ENCODE peak calls at places on chromosomes 3 and 15, in eight cellular contexts. B, N, S, D, W, L, M and I are unnamed samples. For H3K9me3, the result is how much of the 10 kb centered on the place peaks cover.

GRCh38 chr3:167184511-167184910 is 195.6 kb downstream of the ZBBX start:
- DNase-seq in M (no peak), D (no peak), N (no peak), S (no peak), W (no peak), L (no peak), B (no peak), I (no peak)

GRCh38 chr15:67925182-67925581 is 85.3 kb upstream of the RNU6-1 start:
- DNase-seq in L (no peak), N (no peak), M (no peak), W (no peak), B (no peak), S (no peak), D (no peak), I (no peak)

GRCh38 chr3:160413613-160414248 is 14.3 kb downstream of the SMC4 start:
- DNase-seq in M (peak), N (peak), S (peak), B (peak), L (peak), D (peak), W (no peak), I (no peak)

GRCh38 chr3:12956316-12956660 is 114.9 kb upstream of the RPL32 start:
- DNase-seq in D (no peak), W (no peak), M (peak), N (no peak), S (no peak), L (no peak), B (no peak), I (no peak)

GRCh38 chr15:101019351-101019750 is 100.2 kb downstream of the LRRK1 start:
- DNase-seq in L (no peak), S (no peak), B (peak), D (peak), W (peak), N (no peak), M (no peak), I (no peak)

GRCh38 chr15:59611277-59612260 is at the start of gene GCNT3:
- DNase-seq in D (no peak), W (no peak), L (peak), N (no peak), S (peak), B (no peak), M (no peak), I (no peak)

GRCh38 chr3:120693439-120694172 is 11.6 kb upstream of the HGD start:
- DNase-seq in W (no peak), B (no peak), M (no peak), D (no peak), S (peak), N (no peak), L (peak), I (no peak)

GRCh38 chr3:128870327-128870726 is 9.1 kb upstream of the ACAD9 start:
- DNase-seq in N (no peak), S (no peak), B (no peak), L (no peak), W (no peak), M (no peak), D (no peak), I (no peak)

GRCh38 chr15:90593469-90594158 is 63.9 kb downstream of the CRTC3 start:
- DNase-seq in S (no peak), N (no peak), D (peak), M (peak), W (no peak), L (no peak), B (no peak), I (no peak)

GRCh38 chr15:79433610-79434009 is 1.5 kb downstream of the MINAR1 start:
- DNase-seq in M (no peak), W (peak), S (no peak), D (no peak), N (no peak), L (no peak), B (no peak), I (no peak)

GRCh38 chr3:74353039-74353438 is 261.4 kb downstream of the CNTN3 start:
- DNase-seq in D (no peak), S (peak), N (no peak), L (no peak), M (no peak), W (no peak), B (no peak), I (no peak)

GRCh38 chr15:99707481-99708270 is 25.6 kb downstream of the LYSMD4 start:
- DNase-seq in B (no peak), D (no peak), S (peak), W (no peak), N (no peak), L (peak), M (no peak), I (no peak)

GRCh38 chr3:20462226-20462625 is 276.2 kb upstream of the SGO1 start:
- DNase-seq in B (no peak), L (no peak), D (no peak), N (no peak), S (no peak), M (no peak), W (no peak), I (no peak)

GRCh38 chr3:33075996-33076395 is 20.9 kb downstream of the GLB1 start:
- DNase-seq in B (no peak), D (no peak), L (no peak), W (no peak), S (peak), M (no peak), N (no peak), I (no peak)

GRCh38 chr15:47374222-47374621 is 343.1 kb upstream of the SEMA6D start:
- DNase-seq in S (peak), L (peak), M (no peak), D (no peak), N (no peak), W (no peak), B (no peak), I (no peak)

GRCh38 chr3:141796436-141797166 is 33.4 kb downstream of the GRK7 start:
- DNase-seq in D (no peak), M (no peak), W (no peak), L (peak), N (no peak), B (no peak), S (no peak), I (peak)

GRCh38 chr3:136734382-136735070 is 17.7 kb downstream of the STAG1 start:
- DNase-seq in N (no peak), W (no peak), S (no peak), M (no peak), L (peak), D (no peak), B (no peak), I (no peak)

GRCh38 chr3:126339466-126339865 is 17.7 kb downstream of the KLF15 start:
- DNase-seq in S (no peak), W (no peak), B (no peak), D (no peak), M (no peak), N (no peak), L (no peak), I (peak)

GRCh38 chr3:23865595-23866396 is 51.0 kb downstream of the NKIRAS1 start:
- DNase-seq in L (peak), B (no peak), N (no peak), W (no peak), D (peak), M (no peak), S (peak), I (no peak)

GRCh38 chr3:97872209-97873042 is 50.6 kb downstream of the CRYBG3 start:
- DNase-seq in L (peak), M (no peak), N (no peak), B (peak), S (peak), D (no peak), W (no peak), I (no peak)

DNA sequence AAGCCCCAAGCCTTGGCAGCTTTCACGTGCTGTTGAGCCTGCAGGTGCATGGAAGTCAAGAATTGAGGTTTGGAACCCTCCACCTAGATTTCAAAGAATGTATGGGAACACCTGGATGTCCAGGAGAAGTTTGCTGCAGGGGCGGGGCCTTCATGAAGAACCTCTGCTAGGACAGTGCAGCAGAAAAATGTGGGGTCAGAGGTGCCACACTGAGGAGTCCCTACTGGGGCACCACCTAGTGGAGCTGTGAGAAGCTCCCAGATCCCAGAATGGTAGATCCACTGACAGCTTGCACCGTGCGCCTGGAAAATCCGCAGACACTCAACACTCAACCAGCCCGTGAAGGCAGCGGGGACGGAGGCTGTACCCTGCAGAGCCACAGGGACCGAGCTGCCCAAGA is 201.6 kb downstream of the OCA2 start:
- DNase-seq in W (no peak), B (no peak), D (no peak), N (no peak), L (no peak), S (no peak), M (peak), I (no peak)
- H3K9me3 ChIP-seq in W (under half), B (under half), D (under half), N (under half), L (under half), S (under half), M (under half), I (under half)

GRCh38 chr3:26102376-26103110 is 312.7 kb downstream of the OXSM start:
- DNase-seq in N (no peak), S (no peak), M (no peak), L (no peak), D (no peak), B (no peak), W (no peak), I (no peak)

GRCh38 chr3:26104856-26105255 is 315.0 kb downstream of the OXSM start:
- DNase-seq in S (no peak), L (no peak), W (no peak), B (no peak), D (peak), N (no peak), M (no peak), I (no peak)

GRCh38 chr3:26100176-26100575 is 310.3 kb downstream of the OXSM start:
- DNase-seq in N (no peak), W (no peak), M (no peak), B (no peak), S (no peak), L (no peak), D (no peak), I (no peak)

GRCh38 chr3:26099692-26100091 is 309.8 kb downstream of the OXSM start:
- DNase-seq in L (no peak), W (no peak), D (peak), M (no peak), N (no peak), S (peak), B (no peak), I (no peak)
- H3K9me3 ChIP-seq in L (under half), W (under half), D (under half), M (under half), N (under half), S (under half), B (under half), I (under half)

GRCh38 chr3:43014990-43015389 is 35.9 kb downstream of the GASK1A start:
- DNase-seq in N (no peak), S (no peak), M (no peak), L (no peak), B (no peak), W (no peak), D (no peak), I (no peak)

GRCh38 chr3:43017038-43017437 is 37.9 kb downstream of the GASK1A start:
- DNase-seq in M (no peak), S (no peak), W (no peak), B (no peak), L (no peak), D (no peak), N (no peak), I (no peak)

GRCh38 chr3:43016513-43016865 is 37.4 kb downstream of the GASK1A start:
- DNase-seq in W (no peak), N (no peak), M (no peak), L (no peak), B (no peak), S (no peak), D (no peak), I (no peak)

GRCh38 chr3:43014216-43014615 is 35.1 kb downstream of the GASK1A start:
- DNase-seq in W (no peak), M (no peak), N (no peak), L (no peak), B (no peak), D (no peak), S (no peak), I (no peak)

GRCh38 chr3:43015572-43016512 is 36.7 kb downstream of the GASK1A start:
- DNase-seq in W (no peak), M (no peak), N (no peak), S (no peak), B (no peak), D (no peak), L (no peak), I (no peak)
- H3K9me3 ChIP-seq in W (under half), M (under half), N (under half), S (under half), B (under half), D (under half), L (under half), I (under half)

GRCh38 chr15:73555080-73555479 is 78.1 kb downstream of the NPTN start:
- DNase-seq in B (no peak), M (no peak), S (no peak), L (no peak), N (no peak), D (no peak), W (no peak), I (no peak)

GRCh38 chr15:73550190-73550589 is 83.0 kb downstream of the NPTN start:
- DNase-seq in B (no peak), N (no peak), D (no peak), M (no peak), S (no peak), W (no peak), L (no peak), I (no peak)
- H3K9me3 ChIP-seq in B (under half), N (under half), D (under half), M (under half), S (under half), W (under half), L (under half), I (under half)

DNA sequence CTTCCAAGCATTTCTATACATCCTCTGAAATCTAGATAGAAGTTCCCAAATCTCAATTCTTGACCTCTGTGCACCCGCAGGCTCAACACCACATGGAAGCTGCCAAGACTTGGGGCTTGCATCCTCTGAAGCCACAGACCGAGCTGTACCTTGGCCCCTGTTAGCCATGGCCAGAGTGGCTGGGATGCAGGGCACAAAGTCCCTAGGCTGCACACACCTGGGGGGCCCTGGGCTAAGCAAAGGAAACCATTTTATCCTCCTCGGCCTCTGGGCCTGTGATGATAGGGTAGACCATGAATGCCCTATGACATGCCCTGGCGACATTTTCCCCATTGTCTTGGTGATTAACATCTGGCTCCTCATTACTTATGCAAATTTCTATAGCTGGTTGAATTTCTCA is 97.1 kb upstream of the CCDC39 start:
- DNase-seq in B (no peak), M (no peak), N (no peak), L (no peak), D (no peak), S (no peak), W (no peak), I (no peak)
- H3K9me3 ChIP-seq in B (under half), M (under half), N (under half), L (under half), D (half or more), S (under half), W (under half), I (under half)

GRCh38 chr15:21262851-21263400 is 177.4 kb downstream of the POTEB3 start:
- DNase-seq in W (no peak), B (no peak), N (no peak), S (no peak), M (no peak), L (no peak), D (no peak), I (no peak)
- H3K9me3 ChIP-seq in W (under half), B (under half), N (under half), S (under half), M (under half), L (under half), D (under half), I (under half)

DNA sequence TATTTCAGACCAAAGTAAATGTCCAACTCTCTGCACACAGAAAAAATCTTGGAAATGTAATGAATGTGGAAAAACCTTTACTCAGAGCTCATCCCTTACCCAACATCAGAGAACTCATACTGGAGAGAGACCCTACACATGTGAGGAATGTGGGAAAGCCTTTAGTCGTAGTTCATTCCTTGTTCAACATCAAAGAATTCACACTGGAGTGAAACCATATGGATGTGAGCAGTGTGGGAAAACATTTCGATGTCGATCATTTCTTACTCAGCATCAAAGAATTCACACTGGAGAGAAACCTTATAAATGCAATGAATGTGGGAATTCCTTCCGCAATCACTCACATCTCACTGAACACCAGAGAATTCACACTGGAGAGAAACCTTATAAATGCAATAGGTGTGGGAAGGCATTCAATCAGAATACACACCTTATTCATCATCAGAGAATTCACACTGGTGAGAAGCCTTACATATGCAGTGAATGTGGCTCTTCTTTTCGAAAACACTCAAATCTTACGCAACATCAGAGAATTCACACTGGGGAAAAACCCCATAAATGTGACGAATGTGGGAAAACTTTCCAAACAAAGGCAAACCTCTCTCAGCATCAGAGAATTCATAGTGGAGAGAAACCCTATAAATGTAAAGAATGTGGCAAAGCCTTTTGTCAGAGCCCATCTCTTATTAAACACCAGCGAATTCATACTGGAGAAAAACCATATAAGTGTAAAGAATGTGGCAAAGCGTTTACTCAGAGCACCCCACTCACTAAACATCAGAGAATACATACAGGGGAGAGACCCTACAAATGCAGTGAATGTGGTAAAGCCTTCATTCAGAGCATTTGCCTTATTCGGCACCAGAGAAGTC is 8.0 kb upstream of the ZNF501 start:
- DNase-seq in W (no peak), M (no peak), B (no peak), N (no peak), L (peak), D (no peak), S (peak), I (no peak)
- H3K9me3 ChIP-seq in W (half or more), M (under half), B (under half), N (under half), L (half or more), D (half or more), S (under half), I (under half)

GRCh38 chr15:25694238-25694584 is 168.9 kb downstream of the ATP10A start:
- DNase-seq in N (no peak), W (no peak), S (no peak), B (no peak), L (no peak), M (peak), D (no peak), I (no peak)

GRCh38 chr15:25690673-25691543 is 172.2 kb downstream of the ATP10A start:
- DNase-seq in N (no peak), W (no peak), M (peak), S (peak), B (no peak), D (no peak), L (no peak), I (no peak)

GRCh38 chr15:25689592-25689991 is 173.5 kb downstream of the ATP10A start:
- DNase-seq in B (no peak), W (no peak), S (no peak), D (no peak), N (no peak), L (no peak), M (peak), I (no peak)

GRCh38 chr15:25693321-25694237 is 169.5 kb downstream of the ATP10A start:
- DNase-seq in N (no peak), S (peak), L (no peak), D (no peak), M (peak), B (no peak), W (no peak), I (peak)

GRCh38 chr15:25691544-25692430 is 171.3 kb downstream of the ATP10A start:
- DNase-seq in N (no peak), D (no peak), B (no peak), W (no peak), M (peak), L (no peak), S (peak), I (no peak)
- H3K9me3 ChIP-seq in N (under half), D (under half), B (under half), W (under half), M (under half), L (under half), S (under half), I (under half)